ENCODE peak calls at places on chromosomes 5 and 9, in four cellular contexts. U is effector memory CD4-positive, alpha-beta T cell; J is ovary; E is A673. T is an unnamed sample.

GRCh38 chr5:115816226-115817042 is at the start of gene CDO1:
- DNase-seq in U (no peak), J (peak; percentile 69), E (peak; percentile 56), T (peak; percentile 58)

GRCh38 chr9:2727966-2728613 is 10.8 kb downstream of the KCNV2 start:
- DNase-seq in U (no peak), J (peak; percentile 56), E (peak; percentile 75), T (no peak)

GRCh38 chr9:21078702-21079101 is 960 bp upstream of the IFNB1 start:
- DNase-seq in U (no peak), J (no peak), E (peak; percentile 2), T (no peak)

GRCh38 chr9:31336391-31336790 is 1048.1 kb upstream of the ACO1 start:
- DNase-seq in U (no peak), J (no peak), E (no peak), T (no peak)

GRCh38 chr5:137122075-137122474 is 377.1 kb downstream of the SPOCK1 start:
- DNase-seq in U (no peak), J (no peak), E (no peak), T (no peak)

GRCh38 chr5:138490648-138491283 is 25.5 kb downstream of the EGR1 start:
- DNase-seq in U (no peak), J (no peak), E (no peak), T (no peak)

GRCh38 chr5:114387433-114387832 is 25.6 kb downstream of the KCNN2 start:
- DNase-seq in U (no peak), J (no peak), E (no peak), T (no peak)

GRCh38 chr5:122999947-123000563 is 36.5 kb downstream of the PPIC start:
- DNase-seq in U (no peak), J (no peak), E (no peak), T (no peak)

GRCh38 chr9:130262771-130263170 is 2.8 kb upstream of the HMCN2 start:
- DNase-seq in U (no peak), J (no peak), E (no peak), T (no peak)

GRCh38 chr9:83940590-83941303 is 19.5 kb upstream of the KIF27 start:
- DNase-seq in U (no peak), J (no peak), E (no peak), T (no peak)

GRCh38 chr9:272251-273213 is 57.9 kb downstream of the DOCK8 start:
- DNase-seq in U (peak; percentile 74), J (no peak), E (no peak), T (no peak)

GRCh38 chr9:89550516-89550915 is 52.6 kb upstream of the SEMA4D start:
- DNase-seq in U (no peak), J (no peak), E (no peak), T (no peak)

GRCh38 chr5:172403822-172404221 is 50.5 kb downstream of the SH3PXD2B start:
- DNase-seq in U (no peak), J (no peak), E (no peak), T (peak; percentile 43)

GRCh38 chr5:87924451-87924850 is 344.2 kb downstream of the TMEM161B start:
- DNase-seq in U (no peak), J (no peak), E (no peak), T (no peak)

GRCh38 chr5:15388856-15389255 is 111.1 kb upstream of the FBXL7 start:
- DNase-seq in U (no peak), J (no peak), E (no peak), T (peak; percentile 33)

GRCh38 chr5:108820983-108821382 is 73.3 kb downstream of the FER start:
- DNase-seq in U (no peak), J (no peak), E (no peak), T (no peak)

GRCh38 chr5:135060021-135060420 is 26.0 kb upstream of the PITX1 start:
- DNase-seq in U (no peak), J (no peak), E (no peak), T (no peak)
- H3K4me1 ChIP-seq in U (no peaks in the 10 kb centered on the region), J (no peaks in the 10 kb centered on the region), E (no peaks in the 10 kb centered on the region), T (peaks cover 10% of the 10 kb centered on the region)

DNA sequence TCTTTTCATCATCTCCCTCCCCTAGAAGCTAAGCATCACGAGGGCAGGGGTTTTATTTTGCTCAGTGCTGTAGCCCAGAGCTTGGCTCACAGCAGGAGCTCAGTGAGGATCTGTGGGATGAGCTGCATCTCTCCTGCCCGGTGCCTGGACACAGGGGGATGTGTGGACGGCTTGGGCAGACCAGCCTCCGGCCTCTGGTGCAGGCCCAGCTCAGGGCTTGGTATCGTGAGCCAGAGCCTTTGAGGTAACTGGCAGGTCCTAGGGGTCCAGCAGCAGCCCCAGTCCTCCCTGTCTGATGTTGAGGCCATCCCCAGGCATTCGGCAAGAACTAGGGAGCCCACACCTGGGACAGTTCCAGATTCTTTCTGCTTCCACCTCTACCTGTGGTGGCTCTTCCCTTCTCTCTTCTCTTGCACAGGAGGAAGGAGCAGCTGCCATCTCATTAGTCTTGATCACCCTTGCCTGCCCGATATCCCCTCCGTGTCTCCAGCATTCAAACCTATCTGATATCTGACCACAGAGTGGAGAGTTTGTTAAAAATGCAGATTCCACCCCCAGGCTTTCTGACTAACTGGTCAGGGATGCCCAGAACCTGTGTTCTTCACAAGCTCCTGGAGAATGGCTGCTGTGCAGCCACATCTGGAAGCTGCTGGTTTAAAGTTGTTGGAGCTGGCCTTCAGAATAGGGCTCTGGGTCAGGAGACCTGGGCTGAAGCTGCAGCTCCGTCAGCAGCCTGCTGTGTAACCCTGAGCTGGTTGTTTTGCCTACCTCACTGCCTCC is 7.9 kb upstream of the SLC6A7 start:
- DNase-seq in U (no peak), J (no peak), E (no peak), T (no peak)
- H3K4me1 ChIP-seq in U (no peaks in the 10 kb centered on the region), J (peaks cover 8% of the 10 kb centered on the region), E (no peaks in the 10 kb centered on the region), T (peaks cover 26% of the 10 kb centered on the region)

GRCh38 chr9:133680250-133680975 is 44.2 kb downstream of the DBH start:
- DNase-seq in U (no peak), J (no peak), E (no peak), T (peak; percentile 11)
- H3K4me1 ChIP-seq in U (peaks cover 58% of the 10 kb centered on the region), J (peaks cover 9% of the 10 kb centered on the region), E (no peaks in the 10 kb centered on the region), T (peaks cover 48% of the 10 kb centered on the region)

GRCh38 chr5:40682431-40683017 is 2.8 kb downstream of the PTGER4 start:
- DNase-seq in U (no peak), J (no peak), E (no peak), T (no peak)

GRCh38 chr5:40687316-40687715 is 7.6 kb downstream of the PTGER4 start:
- DNase-seq in U (peak; percentile 32), J (no peak), E (no peak), T (no peak)

GRCh38 chr5:40683351-40683750 is 3.6 kb downstream of the PTGER4 start:
- DNase-seq in U (no peak), J (no peak), E (no peak), T (no peak)

GRCh38 chr5:40685952-40686351 is 6.2 kb downstream of the PTGER4 start:
- DNase-seq in U (no peak), J (no peak), E (no peak), T (no peak)

GRCh38 chr5:40685191-40685590 is 5.5 kb downstream of the PTGER4 start:
- DNase-seq in U (no peak), J (no peak), E (no peak), T (no peak)
- H3K4me1 ChIP-seq in U (peaks cover 22% of the 10 kb centered on the region), J (peaks cover 9% of the 10 kb centered on the region), E (peaks cover 11% of the 10 kb centered on the region), T (peaks cover 69% of the 10 kb centered on the region)

T was measured in left ventricle myocardium inferior.